ENCODE peak calls at places on chromosomes 13 and 19, in five cellular contexts. L is EH; G is stimulated activated CD4-positive, alpha-beta T cell treated with anti-CD3 and anti-CD28 coated beads, Interleukin-4, amount 100 ng/mL, for 24 hours; Z is fibroblast of mammary gland; E is brain microvascular endothelial cell. T is an unnamed sample.

GRCh38 chr19:46785054-46785979 is 3.1 kb downstream of the SLC1A5 start:
- DNase-seq in L (peak; percentile 59), G (no peak), Z (peak; percentile 16), E (no peak), T (no peak)

GRCh38 chr19:6378036-6378435 is 2.3 kb upstream of the PSPN start:
- DNase-seq in L (peak; percentile 80), G (no peak), Z (no peak), E (no peak), T (no peak)

GRCh38 chr13:87259479-87260083 is 411.6 kb upstream of the SLITRK5 start:
- DNase-seq in L (no peak), G (no peak), Z (no peak), E (no peak), T (peak; percentile 35)

GRCh38 chr13:20565120-20565736 is 1.7 kb upstream of the IFT88 start:
- DNase-seq in L (no peak), G (no peak), Z (no peak), E (no peak), T (no peak)

GRCh38 chr19:14661372-14661924 is 13.2 kb downstream of the ADGRE3 start:
- DNase-seq in L (no peak), G (no peak), Z (no peak), E (no peak), T (peak; percentile 80)

GRCh38 chr19:54299515-54299914 is 13.5 kb downstream of the LILRA5 start:
- DNase-seq in L (no peak), G (no peak), Z (no peak), E (no peak), T (no peak)

GRCh38 chr19:30887042-30887441 is 462.2 kb downstream of the TSHZ3 start:
- DNase-seq in L (no peak), G (no peak), Z (no peak), E (no peak), T (no peak)

GRCh38 chr19:1087813-1088418 is 7.3 kb downstream of the POLR2E start:
- DNase-seq in L (no peak), G (no peak), Z (no peak), E (no peak), T (peak; percentile 94)

GRCh38 chr13:114152285-114152645 is 19.8 kb upstream of the RASA3 start:
- DNase-seq in L (no peak), G (no peak), Z (no peak), E (no peak), T (no peak)

GRCh38 chr13:44371421-44371820 is 2.2 kb upstream of the SERP2 start:
- DNase-seq in L (no peak), G (no peak), Z (no peak), E (no peak), T (no peak)

GRCh38 chr19:47839411-47839810 is 17.7 kb downstream of the CRX start:
- DNase-seq in L (no peak), G (no peak), Z (no peak), E (no peak), T (no peak)

GRCh38 chr19:5559804-5560133 is 8.0 kb downstream of the TINCR start:
- DNase-seq in L (no peak), G (no peak), Z (no peak), E (no peak), T (no peak)

GRCh38 chr13:104810242-104810641 is 1725.2 kb downstream of the EFNB2 start:
- DNase-seq in L (no peak), G (no peak), Z (no peak), E (no peak), T (peak; percentile 6)

GRCh38 chr13:97502192-97502591 is 68.2 kb downstream of the RAP2A start:
- DNase-seq in L (peak; percentile 12), G (no peak), Z (peak; percentile 25), E (no peak), T (no peak)

GRCh38 chr13:52432456-52432855 is 18.0 kb downstream of the VPS36 start:
- DNase-seq in L (no peak), G (no peak), Z (no peak), E (no peak), T (no peak)

GRCh38 chr19:5588441-5588840 is 20.7 kb upstream of the TINCR start:
- DNase-seq in L (no peak), G (no peak), Z (peak; percentile 67), E (no peak), T (no peak)

GRCh38 chr13:46759861-46760260 is 37.1 kb downstream of the ESD start:
- DNase-seq in L (no peak), G (no peak), Z (peak; percentile 20), E (no peak), T (peak; percentile 27)

GRCh38 chr13:111219306-111219705 is 101.1 kb upstream of the TEX29 start:
- DNase-seq in L (peak; percentile 88), G (no peak), Z (peak; percentile 74), E (peak; percentile 83), T (no peak)

GRCh38 chr19:20565321-20566018 is at the start of gene ZNF737:
- DNase-seq in L (peak; percentile 93), G (peak; percentile 95), Z (peak; percentile 95), E (peak; percentile 96), T (peak; percentile 3)

GRCh38 chr13:95267662-95268369 is 33.4 kb downstream of the ABCC4 start:
- DNase-seq in L (peak; percentile 93), G (no peak), Z (peak; percentile 93), E (peak; percentile 93), T (peak; percentile 50)

GRCh38 chr13:55266644-55267043 is 1874.1 kb upstream of the PRR20A start:
- DNase-seq in L (no peak), G (no peak), Z (no peak), E (no peak), T (no peak)

GRCh38 chr13:50244913-50245574 is 229.8 kb downstream of the KCNRG start:
- DNase-seq in L (peak; percentile 86), G (peak; percentile 76), Z (peak; percentile 98), E (peak; percentile 91), T (no peak)

GRCh38 chr13:109256866-109257760 is 529.3 kb downstream of the IRS2 start:
- DNase-seq in L (peak; percentile 98), G (no peak), Z (peak; percentile 98), E (peak; percentile 96), T (no peak)

GRCh38 chr19:1082165-1082927 is 12.8 kb downstream of the POLR2E start:
- DNase-seq in L (peak; percentile 47), G (peak; percentile 72), Z (no peak), E (no peak), T (no peak)

GRCh38 chr13:84405286-84405685 is 523.0 kb upstream of the SLITRK1 start:
- DNase-seq in L (peak; percentile 37), G (no peak), Z (peak; percentile 21), E (no peak), T (no peak)

GRCh38 chr13:89269737-89270136 is 1598.6 kb downstream of the SLITRK5 start:
- DNase-seq in L (no peak), G (no peak), Z (no peak), E (no peak), T (no peak)